ENCODE peak calls at places on chromosomes 13 and 19, in four cellular contexts. I is T-cell; S is stimulated activated naive CD4-positive, alpha-beta T cell; N is AG04450. V is an unnamed sample.

GRCh38 chr13:76512676-76513277 is 373.4 kb downstream of the KCTD12 start:
- DNase-seq in S (no peak), N (peak), I (no peak), V (no peak)

GRCh38 chr19:45621389-45621788 is 17.8 kb downstream of the EML2 start:
- DNase-seq in I (no peak), N (no peak), S (no peak), V (no peak)

GRCh38 chr19:12603714-12604113 is 6.9 kb downstream of the ZNF490 start:
- DNase-seq in I (peak), S (peak), N (no peak), V (peak)

GRCh38 chr13:111909501-111909900 is 157.4 kb upstream of the SOX1 start:
- DNase-seq in I (no peak), S (no peak), N (no peak), V (no peak)

GRCh38 chr19:39406656-39407393 is at the start of gene ZFP36:
- DNase-seq in N (peak), I (peak), S (peak), V (peak)

GRCh38 chr13:52011690-52012511 is at the start of gene ALG11:
- DNase-seq in I (peak), S (peak), N (peak), V (peak)

GRCh38 chr19:15161028-15161984 is 39.5 kb downstream of the NOTCH3 start:
- DNase-seq in I (no peak), N (no peak), S (no peak), V (no peak)

GRCh38 chr19:39679056-39679790 is 23.5 kb downstream of the LGALS16 start:
- DNase-seq in S (no peak), N (no peak), I (no peak), V (peak)

GRCh38 chr19:56660381-56661105 is 11.0 kb downstream of the ZNF835 start:
- DNase-seq in N (no peak), I (no peak), S (no peak), V (no peak)

GRCh38 chr19:44515907-44516306 is 13.6 kb downstream of the CEACAM20 start:
- DNase-seq in N (no peak), S (no peak), I (no peak), V (no peak)

GRCh38 chr19:49142866-49143335 is 12.3 kb downstream of the HRC start:
- DNase-seq in S (peak), N (peak), I (peak), V (peak)

GRCh38 chr19:16019691-16020448 is 56.4 kb upstream of the TPM4 start:
- DNase-seq in I (no peak), N (no peak), S (no peak), V (no peak)

GRCh38 chr13:42981853-42982252 is 10.2 kb downstream of the EPSTI1 start:
- DNase-seq in I (no peak), S (no peak), N (no peak), V (no peak)

GRCh38 chr19:50230379-50231351 is 27.2 kb downstream of the MYH14 start:
- DNase-seq in I (no peak), S (no peak), N (no peak), V (no peak)

GRCh38 chr13:45370922-45371406 is 30.0 kb upstream of the TPT1 start:
- DNase-seq in I (peak), N (peak), S (peak), V (peak)

GRCh38 chr19:18762125-18763023 is 28.7 kb downstream of the COMP start:
- DNase-seq in I (no peak), S (no peak), N (no peak), V (no peak)

GRCh38 chr19:27905074-27905473 is 1307.9 kb downstream of the UQCRFS1 start:
- DNase-seq in I (no peak), N (no peak), S (no peak), V (no peak)

GRCh38 chr13:43942301-43942700 is 62.6 kb downstream of the LACC1 start:
- DNase-seq in N (no peak), I (no peak), S (no peak), V (no peak)

GRCh38 chr19:52028780-52029123 is 573 bp upstream of the ZNF614 start:
- DNase-seq in N (no peak), S (no peak), I (no peak), V (no peak)

GRCh38 chr19:49635530-49636229 is 4.3 kb downstream of the RRAS start:
- DNase-seq in S (no peak), I (no peak), N (no peak), V (no peak)

GRCh38 chr19:41956621-41957020 is 2.5 kb downstream of the RABAC1 start:
- DNase-seq in N (no peak), S (no peak), I (no peak), V (no peak)

GRCh38 chr13:48333976-48334375 is 30.4 kb downstream of the RB1 start:
- DNase-seq in I (no peak), S (no peak), N (no peak), V (no peak)

GRCh38 chr19:51439021-51439465 is 19.2 kb downstream of the SIGLEC8 start:
- DNase-seq in S (no peak), I (peak), N (no peak), V (peak)

GRCh38 chr13:81929988-81930387 is 1589.1 kb upstream of the SPRY2 start:
- DNase-seq in I (no peak), N (no peak), S (no peak), V (no peak)

GRCh38 chr13:21071015-21071414 is 9.6 kb upstream of the LATS2 start:
- DNase-seq in N (no peak), I (no peak), S (no peak), V (no peak)

GRCh38 chr13:104831823-104832222 is 1703.6 kb downstream of the EFNB2 start:
- DNase-seq in N (no peak), S (no peak), I (no peak), V (no peak)

GRCh38 chr19:13846533-13847032 is 30.4 kb upstream of the NANOS3 start:
- DNase-seq in S (peak), N (no peak), I (peak), V (peak)

GRCh38 chr19:9835507-9835949 is 410 bp downstream of the PIN1 start:
- DNase-seq in S (no peak), N (no peak), I (no peak), V (no peak)

GRCh38 chr13:31201341-31202024 is 1.7 kb downstream of the B3GLCT start:
- DNase-seq in S (no peak), N (no peak), I (no peak), V (no peak)

GRCh38 chr19:55232284-55232597 is 3.7 kb upstream of the TMEM86B start:
- DNase-seq in I (no peak), S (no peak), N (no peak), V (no peak)